ENCODE peak calls at places on chromosomes 3 and 15, in nine cellular contexts. One of them, this sample, is unnamed.

GRCh38 chr15:33158359-33158758 is 36.2 kb downstream of the FMN1 start:
- DNase-seq in ovary: no peak
- DNase-seq in esophagus muscularis mucosa: no peak
- DNase-seq in heart right ventricle: no peak
- DNase-seq in GM20000: no peak
- DNase-seq in type B pancreatic cell: no peak
- DNase-seq in epithelial cell of esophagus: no peak
- DNase-seq in cardiac fibroblast: no peak
- DNase-seq in GM12878: no peak
- DNase-seq in this sample: no peak

GRCh38 chr3:16907245-16907644 is 22.5 kb downstream of the PLCL2 start:
- DNase-seq in ovary: no peak
- DNase-seq in esophagus muscularis mucosa: no peak
- DNase-seq in epithelial cell of esophagus: no peak
- DNase-seq in type B pancreatic cell: no peak
- DNase-seq in GM12878: no peak
- DNase-seq in heart right ventricle: no peak
- DNase-seq in cardiac fibroblast: no peak
- DNase-seq in GM20000: no peak
- DNase-seq in this sample: peak

GRCh38 chr3:197000211-197000610 is 29.4 kb downstream of the MELTF start:
- DNase-seq in esophagus muscularis mucosa: no peak
- DNase-seq in cardiac fibroblast: peak
- DNase-seq in epithelial cell of esophagus: peak
- DNase-seq in type B pancreatic cell: no peak
- DNase-seq in GM20000: no peak
- DNase-seq in heart right ventricle: no peak
- DNase-seq in GM12878: no peak
- DNase-seq in ovary: no peak
- DNase-seq in this sample: peak

GRCh38 chr15:90413411-90414379 is 25.7 kb downstream of the IQGAP1 start:
- DNase-seq in ovary: no peak
- DNase-seq in GM12878: no peak
- DNase-seq in type B pancreatic cell: no peak
- DNase-seq in esophagus muscularis mucosa: no peak
- DNase-seq in epithelial cell of esophagus: peak
- DNase-seq in cardiac fibroblast: peak
- DNase-seq in heart right ventricle: no peak
- DNase-seq in GM20000: no peak
- DNase-seq in this sample: peak

GRCh38 chr3:77042892-77043291 is 3.0 kb downstream of the ROBO2 start:
- DNase-seq in GM20000: no peak
- DNase-seq in cardiac fibroblast: no peak
- DNase-seq in esophagus muscularis mucosa: no peak
- DNase-seq in epithelial cell of esophagus: no peak
- DNase-seq in heart right ventricle: no peak
- DNase-seq in ovary: no peak
- DNase-seq in type B pancreatic cell: no peak
- DNase-seq in GM12878: no peak
- DNase-seq in this sample: no peak

GRCh38 chr3:13219902-13220296 is 146.7 kb upstream of the IQSEC1 start:
- DNase-seq in GM20000: no peak
- DNase-seq in GM12878: no peak
- DNase-seq in esophagus muscularis mucosa: no peak
- DNase-seq in type B pancreatic cell: no peak
- DNase-seq in heart right ventricle: no peak
- DNase-seq in epithelial cell of esophagus: no peak
- DNase-seq in cardiac fibroblast: no peak
- DNase-seq in ovary: no peak
- DNase-seq in this sample: no peak

GRCh38 chr15:40511472-40512133 is 40.8 kb downstream of the CHST14 start:
- DNase-seq in epithelial cell of esophagus: peak
- DNase-seq in GM12878: no peak
- DNase-seq in GM20000: peak
- DNase-seq in type B pancreatic cell: peak
- DNase-seq in heart right ventricle: peak
- DNase-seq in ovary: peak
- DNase-seq in cardiac fibroblast: peak
- DNase-seq in esophagus muscularis mucosa: no peak
- DNase-seq in this sample: peak

GRCh38 chr15:62631325-62631724 is 411.2 kb upstream of the TPM1 start:
- DNase-seq in epithelial cell of esophagus: no peak
- DNase-seq in ovary: no peak
- DNase-seq in GM20000: no peak
- DNase-seq in type B pancreatic cell: no peak
- DNase-seq in cardiac fibroblast: no peak
- DNase-seq in esophagus muscularis mucosa: no peak
- DNase-seq in GM12878: no peak
- DNase-seq in heart right ventricle: no peak
- DNase-seq in this sample: no peak

DNA sequence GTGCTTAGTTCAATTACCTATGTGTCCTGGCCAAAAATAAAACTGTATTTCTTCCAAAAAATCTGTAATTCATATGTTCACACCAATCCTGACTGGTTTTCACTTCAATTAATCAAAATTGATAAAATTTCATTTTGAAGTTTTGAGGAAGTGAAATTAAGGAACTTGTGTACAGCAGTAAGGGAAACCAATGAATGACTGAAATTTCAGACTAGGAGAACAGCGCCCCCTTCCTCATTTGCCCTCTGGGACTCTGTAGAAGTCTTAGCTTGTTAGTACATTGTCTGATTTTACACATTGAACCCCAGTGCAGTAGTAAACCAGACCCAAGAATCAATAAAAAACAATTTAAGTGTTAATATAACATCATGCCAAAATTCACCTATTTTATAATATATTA is 495.3 kb upstream of the AGTR1 start:
- DNase-seq in GM20000: no peak
- DNase-seq in heart right ventricle: no peak
- DNase-seq in GM12878: no peak
- DNase-seq in cardiac fibroblast: no peak
- DNase-seq in epithelial cell of esophagus: no peak
- DNase-seq in type B pancreatic cell: no peak
- DNase-seq in ovary: no peak
- DNase-seq in esophagus muscularis mucosa: no peak
- DNase-seq in this sample: no peak
- TF ChIP-seq CTCF in GM20000: no peak
- TF ChIP-seq CTCF in heart right ventricle: no peak
- TF ChIP-seq CTCF in GM12878: peak
- TF ChIP-seq CTCF in cardiac fibroblast: peak
- TF ChIP-seq CTCF in epithelial cell of esophagus: no peak
- TF ChIP-seq CTCF in type B pancreatic cell: peak
- TF ChIP-seq CTCF in ovary: no peak
- TF ChIP-seq CTCF in esophagus muscularis mucosa: no peak
- TF ChIP-seq CTCF in this sample: no peak

GRCh38 chr15:89002830-89003229 is 85.4 kb upstream of the ABHD2 start:
- DNase-seq in GM20000: no peak
- DNase-seq in type B pancreatic cell: no peak
- DNase-seq in GM12878: no peak
- DNase-seq in epithelial cell of esophagus: no peak
- DNase-seq in cardiac fibroblast: no peak
- DNase-seq in esophagus muscularis mucosa: no peak
- DNase-seq in heart right ventricle: no peak
- DNase-seq in ovary: no peak
- DNase-seq in this sample: no peak

GRCh38 chr15:89007989-89008388 is 80.3 kb upstream of the ABHD2 start:
- DNase-seq in GM20000: no peak
- DNase-seq in type B pancreatic cell: no peak
- DNase-seq in heart right ventricle: no peak
- DNase-seq in epithelial cell of esophagus: no peak
- DNase-seq in ovary: no peak
- DNase-seq in GM12878: no peak
- DNase-seq in cardiac fibroblast: no peak
- DNase-seq in esophagus muscularis mucosa: no peak
- DNase-seq in this sample: no peak

GRCh38 chr15:89002281-89002761 is 85.9 kb upstream of the ABHD2 start:
- DNase-seq in GM12878: peak
- DNase-seq in heart right ventricle: peak
- DNase-seq in epithelial cell of esophagus: no peak
- DNase-seq in ovary: peak
- DNase-seq in GM20000: peak
- DNase-seq in type B pancreatic cell: no peak
- DNase-seq in cardiac fibroblast: peak
- DNase-seq in esophagus muscularis mucosa: no peak
- DNase-seq in this sample: peak

GRCh38 chr15:89004726-89005030 is 83.6 kb upstream of the ABHD2 start:
- DNase-seq in heart right ventricle: no peak
- DNase-seq in ovary: no peak
- DNase-seq in esophagus muscularis mucosa: no peak
- DNase-seq in epithelial cell of esophagus: no peak
- DNase-seq in GM12878: no peak
- DNase-seq in GM20000: no peak
- DNase-seq in cardiac fibroblast: no peak
- DNase-seq in type B pancreatic cell: no peak
- DNase-seq in this sample: no peak

DNA sequence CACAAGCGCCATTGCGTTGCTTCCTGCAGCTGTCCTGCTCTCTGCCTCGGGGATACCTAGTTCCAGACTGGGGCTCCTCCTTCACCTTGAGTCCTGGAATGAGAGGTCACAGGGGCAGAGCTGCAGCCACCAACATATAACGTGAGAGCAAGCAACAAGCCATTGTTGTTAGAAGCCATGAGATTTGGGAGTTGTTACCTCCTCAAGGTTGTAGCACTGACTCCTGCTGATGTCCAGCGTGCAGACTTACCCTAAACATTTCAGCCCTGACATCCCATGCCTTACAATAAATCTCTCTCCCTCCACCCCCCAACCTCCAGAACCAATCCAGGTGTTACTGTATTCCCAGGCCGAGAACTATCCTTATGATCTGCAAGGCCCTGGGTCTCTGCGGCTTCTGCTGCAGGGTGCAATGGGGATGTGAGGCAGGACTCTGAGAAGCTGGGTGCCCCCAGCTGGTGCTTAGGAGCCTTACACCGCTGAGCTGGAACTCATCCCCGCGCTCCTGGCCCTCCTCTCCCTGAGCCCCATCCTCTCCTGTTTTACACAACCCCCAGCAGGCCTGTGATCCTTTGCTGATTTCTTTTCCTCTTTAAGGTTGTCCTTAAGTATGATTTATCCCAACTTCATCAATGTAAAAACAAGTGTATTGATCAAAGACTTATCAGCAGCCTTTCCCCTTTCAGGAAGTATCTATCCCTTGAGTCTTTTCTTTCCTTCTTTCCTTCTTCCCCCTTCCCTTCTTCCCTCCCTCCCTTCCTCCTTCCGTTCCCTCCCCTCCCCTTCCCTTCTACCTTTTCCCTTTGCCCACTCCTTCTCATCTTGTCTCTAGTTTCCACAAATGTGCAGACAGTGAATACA is 84.2 kb upstream of the ABHD2 start:
- DNase-seq in cardiac fibroblast: peak
- DNase-seq in ovary: no peak
- DNase-seq in heart right ventricle: peak
- DNase-seq in epithelial cell of esophagus: peak
- DNase-seq in GM20000: no peak
- DNase-seq in type B pancreatic cell: no peak
- DNase-seq in esophagus muscularis mucosa: no peak
- DNase-seq in GM12878: no peak
- DNase-seq in this sample: peak
- TF ChIP-seq CTCF in cardiac fibroblast: peak
- TF ChIP-seq CTCF in ovary: no peak
- TF ChIP-seq CTCF in heart right ventricle: peak
- TF ChIP-seq CTCF in epithelial cell of esophagus: peak
- TF ChIP-seq CTCF in GM20000: peak
- TF ChIP-seq CTCF in type B pancreatic cell: peak
- TF ChIP-seq CTCF in esophagus muscularis mucosa: peak
- TF ChIP-seq CTCF in GM12878: peak
- TF ChIP-seq CTCF in this sample: peak

GRCh38 chr3:57464801-57465200 is 79.3 kb downstream of the DNAH12 start:
- DNase-seq in cardiac fibroblast: peak
- DNase-seq in ovary: no peak
- DNase-seq in esophagus muscularis mucosa: no peak
- DNase-seq in GM20000: no peak
- DNase-seq in GM12878: no peak
- DNase-seq in type B pancreatic cell: no peak
- DNase-seq in heart right ventricle: no peak
- DNase-seq in epithelial cell of esophagus: peak
- DNase-seq in this sample: peak
- TF ChIP-seq CTCF in cardiac fibroblast: no peak
- TF ChIP-seq CTCF in ovary: no peak
- TF ChIP-seq CTCF in esophagus muscularis mucosa: no peak
- TF ChIP-seq CTCF in GM20000: no peak
- TF ChIP-seq CTCF in GM12878: no peak
- TF ChIP-seq CTCF in type B pancreatic cell: peak
- TF ChIP-seq CTCF in heart right ventricle: no peak
- TF ChIP-seq CTCF in epithelial cell of esophagus: no peak
- TF ChIP-seq CTCF in this sample: peak

GRCh38 chr3:192816274-192816853 is 89.0 kb upstream of the FGF12 start:
- DNase-seq in heart right ventricle: no peak
- DNase-seq in ovary: no peak
- DNase-seq in type B pancreatic cell: no peak
- DNase-seq in epithelial cell of esophagus: peak
- DNase-seq in GM20000: no peak
- DNase-seq in esophagus muscularis mucosa: no peak
- DNase-seq in cardiac fibroblast: peak
- DNase-seq in GM12878: no peak
- DNase-seq in this sample: peak

GRCh38 chr3:192817506-192817905 is 90.2 kb upstream of the FGF12 start:
- DNase-seq in cardiac fibroblast: no peak
- DNase-seq in GM20000: no peak
- DNase-seq in ovary: no peak
- DNase-seq in heart right ventricle: no peak
- DNase-seq in esophagus muscularis mucosa: peak
- DNase-seq in type B pancreatic cell: no peak
- DNase-seq in GM12878: no peak
- DNase-seq in epithelial cell of esophagus: no peak
- DNase-seq in this sample: no peak

GRCh38 chr3:192818126-192818525 is 90.8 kb upstream of the FGF12 start:
- DNase-seq in esophagus muscularis mucosa: no peak
- DNase-seq in GM20000: no peak
- DNase-seq in cardiac fibroblast: no peak
- DNase-seq in ovary: no peak
- DNase-seq in type B pancreatic cell: no peak
- DNase-seq in epithelial cell of esophagus: no peak
- DNase-seq in heart right ventricle: no peak
- DNase-seq in GM12878: no peak
- DNase-seq in this sample: peak

GRCh38 chr3:192817053-192817452 is 89.7 kb upstream of the FGF12 start:
- DNase-seq in cardiac fibroblast: peak
- DNase-seq in esophagus muscularis mucosa: peak
- DNase-seq in heart right ventricle: no peak
- DNase-seq in ovary: no peak
- DNase-seq in type B pancreatic cell: no peak
- DNase-seq in GM12878: no peak
- DNase-seq in GM20000: peak
- DNase-seq in epithelial cell of esophagus: peak
- DNase-seq in this sample: peak

DNA sequence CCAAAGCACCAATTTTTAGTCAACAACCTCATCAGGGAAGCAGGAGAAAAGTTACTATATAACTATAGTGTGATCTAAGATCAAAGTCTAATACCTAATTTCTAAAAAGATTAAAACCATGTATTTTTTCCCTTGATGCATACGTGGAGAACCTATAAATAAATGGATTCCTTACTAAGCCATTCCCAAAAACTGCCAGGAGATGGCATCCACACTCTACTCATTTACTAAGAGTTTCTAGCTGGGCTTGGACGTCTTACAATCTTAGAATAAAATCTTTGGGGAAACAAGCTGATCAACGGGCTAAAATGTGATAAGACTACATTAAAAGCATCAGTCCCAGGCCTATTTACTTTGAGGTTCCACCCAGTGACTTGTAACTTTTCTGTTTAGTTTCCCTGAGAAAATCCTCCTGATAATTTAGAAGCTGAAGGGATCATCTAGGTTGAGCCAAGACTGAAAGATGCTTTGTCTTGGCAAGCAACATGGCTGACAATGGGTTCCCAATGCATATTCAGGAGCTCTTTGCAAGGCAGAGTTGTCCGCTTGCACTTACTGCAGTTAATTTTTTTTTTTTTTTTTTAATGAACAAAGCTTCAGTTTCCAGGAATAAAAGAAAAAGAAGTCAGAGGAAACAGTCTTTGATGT is 85.5 kb upstream of the FGF12 start:
- DNase-seq in epithelial cell of esophagus: peak
- DNase-seq in esophagus muscularis mucosa: peak
- DNase-seq in heart right ventricle: no peak
- DNase-seq in GM12878: no peak
- DNase-seq in cardiac fibroblast: peak
- DNase-seq in ovary: no peak
- DNase-seq in type B pancreatic cell: no peak
- DNase-seq in GM20000: no peak
- DNase-seq in this sample: peak
- TF ChIP-seq CTCF in epithelial cell of esophagus: peak
- TF ChIP-seq CTCF in esophagus muscularis mucosa: peak
- TF ChIP-seq CTCF in heart right ventricle: peak
- TF ChIP-seq CTCF in GM12878: peak
- TF ChIP-seq CTCF in cardiac fibroblast: peak
- TF ChIP-seq CTCF in ovary: peak
- TF ChIP-seq CTCF in type B pancreatic cell: peak
- TF ChIP-seq CTCF in GM20000: no peak
- TF ChIP-seq CTCF in this sample: peak